ENCODE peak calls at places on chromosomes 11 and 22, in five cellular contexts. B, S, R, U and V are unnamed samples.

GRCh38 chr22:44449061-44449682 is 48.9 kb downstream of the RTL6 start:
- DNase-seq in B (peak), S (peak), R (no peak), U (no peak), V (peak)

GRCh38 chr11:32586576-32587190 is 3.1 kb downstream of the EIF3M start:
- DNase-seq in B (peak), S (no peak), R (no peak), U (peak), V (no peak)

GRCh38 chr11:13242564-13242963 is 35.0 kb upstream of the BMAL1 start:
- DNase-seq in B (no peak), S (no peak), R (no peak), U (no peak), V (no peak)

GRCh38 chr11:8908099-8908498 is 2.9 kb upstream of the AKIP1 start:
- DNase-seq in B (no peak), S (no peak), R (no peak), U (no peak), V (no peak)

GRCh38 chr11:12137938-12138731 is 27.7 kb downstream of the MICAL2 start:
- DNase-seq in B (peak), S (no peak), R (no peak), U (no peak), V (peak)

GRCh38 chr22:21726650-21727049 is 8.9 kb downstream of the YPEL1 start:
- DNase-seq in B (no peak), S (no peak), R (peak), U (peak), V (no peak)

GRCh38 chr22:28015676-28016601 is 96.9 kb upstream of the PITPNB start:
- DNase-seq in B (no peak), S (no peak), R (no peak), U (no peak), V (no peak)

GRCh38 chr11:67795746-67796145 is 121.3 kb upstream of the ALDH3B2 start:
- DNase-seq in B (no peak), S (no peak), R (no peak), U (no peak), V (no peak)

GRCh38 chr22:32385681-32386080 is 26.4 kb downstream of the RTCB start:
- DNase-seq in B (no peak), S (no peak), R (no peak), U (no peak), V (no peak)

GRCh38 chr11:116459644-116460043 is 313.1 kb downstream of the BUD13 start:
- DNase-seq in B (no peak), S (no peak), R (no peak), U (no peak), V (no peak)

GRCh38 chr11:69588270-69588669 is 52.7 kb upstream of the CCND1 start:
- DNase-seq in B (peak), S (no peak), R (no peak), U (no peak), V (peak)

GRCh38 chr22:42176271-42176670 is 45.7 kb upstream of the CYP2D6 start:
- DNase-seq in B (no peak), S (no peak), R (no peak), U (no peak), V (no peak)

GRCh38 chr22:24445481-24446290 is 18.3 kb downstream of the ADORA2A start:
- DNase-seq in B (no peak), S (no peak), R (no peak), U (no peak), V (no peak)

GRCh38 chr11:126406368-126406767 is 50.9 kb downstream of the ST3GAL4 start:
- DNase-seq in B (no peak), S (no peak), R (no peak), U (no peak), V (no peak)

GRCh38 chr11:71432761-71433647 is 15.2 kb downstream of the DHCR7 start:
- DNase-seq in B (no peak), S (no peak), R (no peak), U (no peak), V (no peak)

GRCh38 chr11:7548659-7549283 is 35.0 kb downstream of the PPFIBP2 start:
- DNase-seq in B (no peak), S (no peak), R (no peak), U (peak), V (no peak)

GRCh38 chr11:103079833-103080232 is 12.1 kb downstream of the DCUN1D5 start:
- DNase-seq in B (no peak), S (no peak), R (no peak), U (no peak), V (no peak)

GRCh38 chr22:50700387-50701075 is 27.9 kb downstream of the SHANK3 start:
- DNase-seq in B (no peak), S (no peak), R (no peak), U (no peak), V (no peak)

GRCh38 chr11:89381094-89381493 is 110.1 kb downstream of the NOX4 start:
- DNase-seq in B (peak), S (no peak), R (no peak), U (no peak), V (peak)

GRCh38 chr11:122271167-122271566 is 155.2 kb upstream of the BLID start:
- DNase-seq in B (no peak), S (no peak), R (peak), U (no peak), V (no peak)

DNA sequence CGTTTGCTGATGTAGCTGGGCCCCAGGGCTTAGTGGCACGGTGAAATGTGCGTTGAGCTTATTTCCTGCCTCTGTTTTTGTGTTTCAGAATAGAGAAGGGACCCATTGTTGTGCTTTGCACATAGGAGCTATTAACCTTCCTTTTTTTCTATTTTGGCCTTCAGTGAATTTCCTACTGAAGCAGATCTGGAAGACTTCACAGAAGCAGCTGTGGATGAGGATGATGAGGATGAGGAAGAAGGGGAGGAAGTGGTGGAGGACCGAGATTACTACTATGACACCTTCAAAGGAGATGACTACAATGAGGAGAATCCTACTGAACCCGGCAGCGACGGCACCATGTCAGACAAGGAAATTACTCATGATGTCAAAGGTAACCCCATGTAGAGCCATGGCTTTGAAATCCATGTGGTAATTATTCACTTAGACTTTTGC is 37.4 kb upstream of the ST14 start:
- DNase-seq in B (no peak), S (no peak), R (no peak), U (peak), V (no peak)
- H3K27ac ChIP-seq in B (no peak), S (no peak), R (no peak), U (peak), V (peak)

DNA sequence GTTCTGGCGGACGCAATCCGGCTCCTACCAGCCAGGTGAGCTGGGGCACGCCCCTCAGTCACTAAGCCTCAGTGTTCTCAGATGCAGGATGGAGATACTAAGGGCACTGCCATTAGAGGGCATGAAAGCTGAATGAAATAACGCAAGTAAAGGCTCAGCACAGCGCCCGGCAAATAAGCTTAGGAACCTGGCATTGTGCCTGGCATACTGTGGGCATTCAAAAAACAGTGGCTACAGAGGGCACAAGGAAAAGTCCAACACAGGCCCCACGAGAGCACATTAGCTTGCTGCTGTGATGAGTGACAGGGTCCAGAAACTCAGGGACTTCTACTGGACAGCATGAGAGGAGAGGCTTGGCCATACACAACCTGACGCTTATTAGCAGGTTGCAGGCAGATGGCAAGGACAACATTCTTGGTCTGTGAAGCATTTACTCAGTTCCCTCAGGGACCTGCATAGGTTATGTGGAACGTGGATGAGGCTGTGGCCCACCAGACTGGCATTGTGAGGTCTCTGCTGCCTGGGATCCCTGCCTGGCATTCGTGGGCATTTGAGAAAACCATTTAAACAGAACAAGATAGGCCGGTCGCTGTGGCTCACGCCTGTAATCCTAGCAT is 12.2 kb downstream of the TXN2 start:
- DNase-seq in B (no peak), S (no peak), R (no peak), U (no peak), V (no peak)
- H3K27ac ChIP-seq in B (peak), S (no peak), R (no peak), U (no peak), V (no peak)

GRCh38 chr11:117829369-117829725 is 4.8 kb upstream of the FXYD2 start:
- DNase-seq in B (no peak), S (peak), R (peak), U (no peak), V (no peak)

GRCh38 chr11:117826360-117826635 is 1.8 kb upstream of the FXYD2 start:
- DNase-seq in B (no peak), S (no peak), R (no peak), U (no peak), V (no peak)

GRCh38 chr11:117826832-117827231 is 2.3 kb upstream of the FXYD2 start:
- DNase-seq in B (no peak), S (no peak), R (peak), U (no peak), V (no peak)

GRCh38 chr11:117828641-117829368 is 4.3 kb upstream of the FXYD2 start:
- DNase-seq in B (peak), S (peak), R (peak), U (no peak), V (no peak)

GRCh38 chr11:117827521-117828511 is 3.3 kb upstream of the FXYD2 start:
- DNase-seq in B (no peak), S (peak), R (peak), U (no peak), V (no peak)
- H3K27ac ChIP-seq in B (no peak), S (no peak), R (peak), U (no peak), V (no peak)

DNA sequence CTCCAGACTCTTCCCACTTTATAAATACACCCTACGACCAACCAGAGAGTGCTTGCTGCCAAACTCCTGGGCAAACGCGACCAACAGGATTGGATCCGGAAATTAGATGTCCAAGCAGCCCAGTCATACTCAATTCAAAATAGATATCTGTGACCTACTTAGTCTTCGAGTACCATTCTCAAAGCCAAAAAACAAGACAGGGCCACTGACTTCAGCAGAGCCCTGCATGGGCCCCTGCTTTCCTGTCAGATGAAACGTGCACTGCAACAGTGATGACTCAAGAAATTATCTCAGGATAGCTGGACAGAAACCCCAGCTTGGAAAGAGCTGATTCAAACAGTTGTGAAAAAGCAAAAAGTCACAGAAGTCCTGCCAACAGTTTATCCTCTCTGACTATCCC is 17.6 kb downstream of the SMCO4 start:
- DNase-seq in B (peak), S (no peak), R (no peak), U (peak), V (no peak)
- H3K27ac ChIP-seq in B (no peak), S (no peak), R (peak), U (peak), V (no peak)

DNA sequence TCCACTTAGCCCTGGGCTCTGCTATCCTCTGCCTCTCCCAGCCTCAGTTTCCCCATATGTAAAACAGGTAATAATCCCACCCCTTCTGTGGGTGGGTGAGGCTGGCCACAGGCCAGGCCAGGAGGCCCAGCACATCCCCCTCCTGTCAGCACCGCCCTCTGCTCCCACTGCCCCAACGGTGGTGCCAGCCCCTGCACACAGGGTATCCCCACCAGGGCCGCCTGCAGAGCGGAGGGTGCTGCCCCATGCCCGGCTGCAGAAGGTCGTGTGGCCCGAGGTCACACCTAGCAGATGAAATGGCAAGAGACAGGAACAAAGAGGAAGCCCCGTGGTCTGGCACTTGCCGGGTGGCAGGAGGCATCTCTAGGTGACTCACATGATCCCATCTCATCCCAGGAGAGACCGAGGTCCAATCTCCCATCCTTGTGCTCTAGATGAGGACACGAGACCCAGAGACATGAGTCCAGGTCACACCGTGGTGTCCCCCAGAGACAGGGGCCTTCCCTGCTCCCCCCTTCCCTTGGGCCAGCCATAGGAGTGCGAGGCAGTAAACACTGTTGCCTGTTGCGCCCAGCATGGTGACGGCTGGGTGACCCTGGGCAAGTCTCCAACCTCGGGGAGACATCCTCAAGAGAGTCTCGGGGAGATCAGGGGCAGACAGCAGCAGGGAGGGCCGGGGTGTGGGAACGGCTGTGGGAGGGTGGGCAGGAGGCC is 27.2 kb upstream of the PPARA start:
- DNase-seq in B (no peak), S (no peak), R (peak), U (no peak), V (no peak)
- H3K27ac ChIP-seq in B (no peak), S (peak), R (no peak), U (no peak), V (no peak)

GRCh38 chr22:31291403-31291715 is 929 bp downstream of the PIK3IP1 start:
- DNase-seq in B (no peak), S (peak), R (no peak), U (no peak), V (no peak)
- H3K27ac ChIP-seq in B (peak), S (peak), R (peak), U (peak), V (peak)

GRCh38 chr22:17264321-17265052 is 45.3 kb upstream of the ADA2 start:
- DNase-seq in B (peak), S (no peak), R (no peak), U (no peak), V (no peak)
- H3K27ac ChIP-seq in B (no peak), S (no peak), R (no peak), U (no peak), V (no peak)

GRCh38 chr22:20247608-20248171 is 20.4 kb downstream of the RTN4R start:
- DNase-seq in B (no peak), S (no peak), R (no peak), U (no peak), V (no peak)

GRCh38 chr22:20247010-20247505 is 21.1 kb downstream of the RTN4R start:
- DNase-seq in B (peak), S (no peak), R (no peak), U (no peak), V (no peak)

GRCh38 chr22:20244744-20245576 is 23.2 kb downstream of the RTN4R start:
- DNase-seq in B (no peak), S (no peak), R (no peak), U (peak), V (no peak)

GRCh38 chr22:20245577-20246367 is 22.3 kb downstream of the RTN4R start:
- DNase-seq in B (no peak), S (no peak), R (no peak), U (no peak), V (no peak)

GRCh38 chr22:20246368-20247009 is 21.6 kb downstream of the RTN4R start:
- DNase-seq in B (no peak), S (no peak), R (no peak), U (no peak), V (no peak)
- H3K27ac ChIP-seq in B (peak), S (no peak), R (no peak), U (no peak), V (no peak)

GRCh38 chr22:20031732-20032406 is 11.0 kb downstream of the TANGO2 start:
- DNase-seq in B (no peak), S (no peak), R (peak), U (peak), V (no peak)
- H3K27ac ChIP-seq in B (no peak), S (peak), R (no peak), U (peak), V (no peak)

DNA sequence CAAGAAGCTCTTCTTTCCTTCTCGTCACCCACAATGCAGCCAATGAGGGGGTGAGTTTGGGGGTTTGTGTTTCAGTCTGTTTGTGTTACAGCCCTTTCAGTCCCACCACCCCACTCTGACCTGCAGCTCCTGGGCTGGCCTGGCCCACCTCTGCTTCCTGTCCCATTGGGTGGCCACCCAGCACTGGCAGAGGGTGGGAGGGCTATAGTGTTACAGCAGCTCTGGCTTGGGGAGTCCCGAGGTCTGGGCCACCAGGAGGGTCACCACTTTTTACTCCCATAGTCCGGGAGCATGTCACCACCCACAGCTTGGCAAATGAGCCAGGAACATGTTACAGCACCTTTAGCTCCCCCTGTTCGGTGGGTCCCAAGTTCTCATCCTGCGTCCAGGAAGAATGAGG is 1.7 kb upstream of the OR10S1 start:
- DNase-seq in B (no peak), S (no peak), R (peak), U (no peak), V (no peak)
- H3K27ac ChIP-seq in B (no peak), S (no peak), R (no peak), U (no peak), V (peak)